ENCODE peak calls at places on chromosomes 7 and 10, in ten cellular contexts. O is hippocampal formation; M is left ventricle myocardium superior; E is heart right ventricle; G is mucosa of gallbladder; F is NCI-H1105; X is choroid plexus epithelial cell; A is LNCaP clone FGC; Y is stimulated activated CD8-positive, alpha-beta memory T cell treated with anti-CD3 and anti-CD28 coated beads, Interleukin-4, amount 100 ng/mL, for 48 hours; U is nephron progenitor cell. C is an unnamed sample.

GRCh38 chr10:119386666-119387065 is 155.9 kb downstream of the RGS10 start:
- DNase-seq in O (no peak), M (no peak), E (no peak), G (no peak), F (no peak), X (no peak), A (no peak), Y (no peak), U (no peak), C (no peak)

GRCh38 chr7:6127129-6127490 is 95.9 kb downstream of the ANKRD61 start:
- DNase-seq in O (no peak), M (no peak), E (no peak), G (no peak), F (no peak), X (no peak), A (no peak), Y (no peak), U (no peak), C (no peak)

GRCh38 chr7:99235925-99236324 is 28.0 kb upstream of the KPNA7 start:
- DNase-seq in O (no peak), M (no peak), E (no peak), G (no peak), F (no peak), X (no peak), A (no peak), Y (no peak), U (no peak), C (no peak)

GRCh38 chr7:107045980-107046379 is 1.5 kb downstream of the PRKAR2B start:
- DNase-seq in O (no peak), M (no peak), E (no peak), G (no peak), F (no peak), X (peak), A (no peak), Y (no peak), U (no peak), C (no peak)

GRCh38 chr7:91657386-91658120 is 222.9 kb downstream of the MTERF1 start:
- DNase-seq in O (no peak), M (no peak), E (no peak), G (no peak), F (no peak), X (peak), A (no peak), Y (no peak), U (peak), C (no peak)

GRCh38 chr7:76358478-76359110 is at the start of gene YWHAG:
- DNase-seq in O (peak), M (peak), E (peak), G (peak), F (peak), X (peak), A (peak), Y (peak), U (peak), C (peak)

GRCh38 chr7:76086070-76086469 is 38.2 kb downstream of the MDH2 start:
- DNase-seq in O (no peak), M (no peak), E (no peak), G (no peak), F (no peak), X (no peak), A (no peak), Y (no peak), U (no peak), C (no peak)

GRCh38 chr7:112400141-112400540 is 50.1 kb upstream of the IFRD1 start:
- DNase-seq in O (no peak), M (no peak), E (no peak), G (no peak), F (no peak), X (peak), A (no peak), Y (no peak), U (no peak), C (no peak)

GRCh38 chr7:98309566-98309965 is 28.1 kb downstream of the BRI3 start:
- DNase-seq in O (no peak), M (no peak), E (no peak), G (no peak), F (no peak), X (no peak), A (no peak), Y (no peak), U (no peak), C (no peak)

GRCh38 chr7:16649196-16649595 is 3.2 kb downstream of the BZW2 start:
- DNase-seq in O (no peak), M (no peak), E (no peak), G (no peak), F (no peak), X (peak), A (no peak), Y (no peak), U (no peak), C (no peak)

GRCh38 chr7:92179393-92179924 is 517 bp upstream of the LRRD1 start:
- DNase-seq in O (peak), M (no peak), E (peak), G (peak), F (no peak), X (peak), A (no peak), Y (no peak), U (no peak), C (no peak)

GRCh38 chr10:71217266-71218045 is 5.1 kb downstream of the UNC5B start:
- DNase-seq in O (no peak), M (peak), E (no peak), G (no peak), F (peak), X (no peak), A (no peak), Y (no peak), U (peak), C (peak)

GRCh38 chr10:94042001-94042813 is 48.5 kb downstream of the PLCE1 start:
- DNase-seq in O (no peak), M (no peak), E (no peak), G (no peak), F (no peak), X (peak), A (no peak), Y (no peak), U (no peak), C (no peak)